ENCODE peak calls at places on chromosomes 6 and 20, in ten cellular contexts. B is MCF 10A; K is mucosa of gallbladder; P is NCI-H2081; O is stimulated activated CD4-positive, alpha-beta T cell treated with anti-CD3 and anti-CD28 coated beads, Interleukin-15, amount 100 ng/mL, for 1 hour; Q is HCT116; W is neural progenitor cell; Z is left ventricle myocardium inferior; X is activated CD4-positive, alpha-beta T cell treated with anti-CD3 and anti-CD28 coated beads, Interleukin-2, amount 50 U/mL, for 1 hour; U is HuH-7. R is an unnamed sample.

GRCh38 chr20:53881362-53881761 is 189.0 kb downstream of the BCAS1 start:
- DNase-seq in W (no peak), B (no peak), K (no peak), U (no peak), Q (no peak), X (no peak), O (no peak), P (no peak), Z (no peak), R (no peak)

GRCh38 chr6:34000281-34000680 is 145.6 kb downstream of the GRM4 start:
- DNase-seq in B (no peak), X (no peak), W (no peak), O (no peak), K (no peak), U (no peak), Q (no peak), Z (no peak), P (no peak), R (no peak)

GRCh38 chr6:10411131-10411914 is 3.6 kb downstream of the TFAP2A start:
- DNase-seq in Q (no peak), P (peak; percentile 57), W (peak; percentile 46), U (no peak), K (no peak), Z (no peak), O (no peak), X (no peak), B (no peak), R (no peak)

GRCh38 chr6:33313105-33313708 is 671 bp downstream of the TAPBP start:
- DNase-seq in K (peak; percentile 33), X (peak; percentile 33), Z (peak; percentile 62), Q (no peak), U (peak; percentile 30), P (peak; percentile 34), O (no peak), B (peak; percentile 30), W (peak; percentile 72), R (no peak)

GRCh38 chr20:47950557-47951283 is 165.4 kb upstream of the SULF2 start:
- DNase-seq in K (no peak), X (no peak), Q (no peak), B (no peak), P (no peak), U (no peak), Z (no peak), O (no peak), W (no peak), R (no peak)

GRCh38 chr6:112640895-112641294 is 293.8 kb downstream of the RFPL4B start:
- DNase-seq in Z (no peak), X (no peak), O (no peak), P (no peak), U (no peak), B (no peak), W (no peak), K (no peak), Q (no peak), R (no peak)

GRCh38 chr20:36052117-36052513 is 83.7 kb downstream of the CNBD2 start:
- DNase-seq in O (no peak), Z (no peak), W (no peak), B (no peak), Q (no peak), X (no peak), K (no peak), P (no peak), U (no peak), R (no peak)

GRCh38 chr6:27096834-27097511 is 150.5 kb upstream of the PRSS16 start:
- DNase-seq in K (peak; percentile 28), X (peak; percentile 8), Z (no peak), U (peak; percentile 4), O (no peak), Q (peak; percentile 26), B (peak; percentile 67), P (no peak), W (peak; percentile 28), R (no peak)

GRCh38 chr20:44204156-44204831 is 6.3 kb downstream of the OSER1 start:
- DNase-seq in U (no peak), W (no peak), K (no peak), Q (peak; percentile 92), Z (no peak), O (no peak), B (peak; percentile 88), X (no peak), P (no peak), R (no peak)

GRCh38 chr6:108621117-108621516 is 60.4 kb downstream of the FOXO3 start:
- DNase-seq in B (peak; percentile 67), Z (no peak), K (no peak), Q (peak; percentile 23), W (no peak), U (no peak), X (no peak), P (no peak), O (no peak), R (no peak)

GRCh38 chr20:50387996-50388332 is 122.2 kb upstream of the PTPN1 start:
- DNase-seq in Q (no peak), U (no peak), W (no peak), X (no peak), O (no peak), P (no peak), Z (no peak), B (no peak), K (no peak), R (no peak)

GRCh38 chr6:115415378-115415777 is 645.3 kb downstream of the FRK start:
- DNase-seq in W (peak; percentile 47), B (no peak), X (no peak), K (no peak), U (no peak), O (no peak), P (no peak), Z (no peak), Q (no peak), R (no peak)

GRCh38 chr20:34404803-34405202 is 41.7 kb downstream of the ITCH start:
- DNase-seq in O (no peak), U (no peak), Q (no peak), B (no peak), K (no peak), Z (no peak), W (no peak), P (no peak), X (no peak), R (no peak)

GRCh38 chr20:53466279-53466678 is 127.4 kb downstream of the ZNF217 start:
- DNase-seq in K (no peak), Z (no peak), O (no peak), W (no peak), U (no peak), Q (no peak), X (no peak), P (no peak), B (no peak), R (no peak)

GRCh38 chr20:45342863-45343444 is 5.3 kb downstream of the SDC4 start:
- DNase-seq in Q (no peak), U (no peak), P (peak; percentile 38), B (no peak), Z (no peak), K (no peak), O (no peak), W (no peak), X (no peak), R (no peak)

GRCh38 chr20:55322745-55323144 is 682.6 kb downstream of the CBLN4 start:
- DNase-seq in B (no peak), K (no peak), U (no peak), P (no peak), O (no peak), Q (no peak), Z (no peak), W (no peak), X (no peak), R (no peak)